ENCODE peak calls at places on chromosomes 3 and 15, in seven cellular contexts. U is prostate gland, X is ovary, G is OCI-LY7, E is Panc1, P is psoas muscle, Z is Peyer's patch. S is an unnamed sample.

GRCh38 chr3:171556133-171556532 is 95.9 kb upstream of the TNIK start:
- DNase-seq in U (no peak), X (no peak), G (no peak), E (no peak), P (no peak), Z (no peak), S (no peak)

GRCh38 chr15:80264031-80264430 is 12.0 kb upstream of the CTXND1 start:
- DNase-seq in U (no peak), X (no peak), G (no peak), E (no peak), P (no peak), Z (no peak), S (no peak)

GRCh38 chr15:33089878-33090757 is 104.4 kb downstream of the FMN1 start:
- DNase-seq in U (peak; percentile 47), X (no peak), G (no peak), E (no peak), P (no peak), Z (no peak), S (peak; percentile 86)

GRCh38 chr3:52227117-52227516 is 1.7 kb upstream of the TLR9 start:
- DNase-seq in U (no peak), X (no peak), G (no peak), E (no peak), P (no peak), Z (no peak), S (no peak)

GRCh38 chr3:107216711-107217110 is 160.5 kb upstream of the CCDC54 start:
- DNase-seq in U (no peak), X (peak; percentile 56), G (no peak), E (no peak), P (no peak), Z (no peak), S (no peak)

GRCh38 chr3:145259166-145259565 is 901.8 kb downstream of the PLOD2 start:
- DNase-seq in U (no peak), X (no peak), G (no peak), E (no peak), P (no peak), Z (no peak), S (no peak)

GRCh38 chr3:177410734-177411133 is 213.5 kb upstream of the TBL1XR1 start:
- DNase-seq in U (peak; percentile 59), X (no peak), G (peak; percentile 55), E (no peak), P (no peak), Z (no peak), S (no peak)

GRCh38 chr15:85047271-85047948 is 65.8 kb downstream of the PDE8A start:
- DNase-seq in U (no peak), X (peak; percentile 42), G (no peak), E (peak; percentile 70), P (no peak), Z (peak; percentile 59), S (peak; percentile 88)

GRCh38 chr15:71431345-71432336 is 316.4 kb downstream of the THSD4 start:
- DNase-seq in U (no peak), X (no peak), G (no peak), E (no peak), P (no peak), Z (no peak), S (no peak)

GRCh38 chr15:85329561-85330421 is 50.6 kb upstream of the AKAP13 start:
- DNase-seq in U (no peak), X (no peak), G (peak; percentile 95), E (peak; percentile 46), P (no peak), Z (peak; percentile 81), S (no peak)

GRCh38 chr3:12588039-12588673 is 31.3 kb downstream of the MKRN2 start:
- DNase-seq in U (no peak), X (no peak), G (no peak), E (no peak), P (no peak), Z (no peak), S (no peak)

GRCh38 chr15:25733036-25733855 is 129.9 kb downstream of the ATP10A start:
- DNase-seq in U (no peak), X (no peak), G (no peak), E (no peak), P (no peak), Z (no peak), S (no peak)

GRCh38 chr3:69715204-69715603 is 24.1 kb upstream of the MITF start:
- DNase-seq in U (no peak), X (no peak), G (no peak), E (no peak), P (no peak), Z (no peak), S (no peak)

GRCh38 chr15:89413877-89414276 is 79.3 kb upstream of the POLG start:
- DNase-seq in U (no peak), X (no peak), G (no peak), E (no peak), P (no peak), Z (no peak), S (no peak)

GRCh38 chr3:47578691-47579632 is at the start of gene CSPG5:
- DNase-seq in U (no peak), X (peak; percentile 53), G (no peak), E (no peak), P (peak; percentile 37), Z (no peak), S (no peak)

GRCh38 chr15:68256675-68257450 is 20.7 kb upstream of the FEM1B start:
- DNase-seq in U (peak; percentile 93), X (peak; percentile 94), G (peak; percentile 52), E (no peak), P (peak; percentile 95), Z (peak; percentile 92), S (no peak)

GRCh38 chr3:25288416-25288815 is 139.6 kb upstream of the RARB start:
- DNase-seq in U (no peak), X (no peak), G (no peak), E (no peak), P (no peak), Z (no peak), S (no peak)

GRCh38 chr3:115912372-115912771 is 289.1 kb downstream of the GAP43 start:
- DNase-seq in U (no peak), X (no peak), G (no peak), E (no peak), P (peak; percentile 21), Z (peak; percentile 46), S (no peak)

GRCh38 chr15:76190767-76191538 is 120.3 kb downstream of the ETFA start:
- DNase-seq in U (peak; percentile 88), X (peak; percentile 84), G (peak; percentile 78), E (no peak), P (peak; percentile 84), Z (peak; percentile 88), S (peak; percentile 38)
- H3K9me3 ChIP-seq in U (no peaks in the 10 kb centered on the region), X (no peaks in the 10 kb centered on the region), G (no peaks in the 10 kb centered on the region), E (no peaks in the 10 kb centered on the region), P (no peaks in the 10 kb centered on the region), Z (no peaks in the 10 kb centered on the region), S (no peaks in the 10 kb centered on the region)

GRCh38 chr3:56682458-56683121 is 475 bp downstream of the TASOR start:
- DNase-seq in U (peak; percentile 65), X (peak; percentile 83), G (peak; percentile 86), E (no peak), P (peak; percentile 73), Z (peak; percentile 87), S (peak; percentile 16)
- TF ChIP-seq CTCF in U (no peak), X (no peak), G (peak; percentile 8), E (no peak), P (no peak), Z (peak; percentile 12), S (no peak)

DNA sequence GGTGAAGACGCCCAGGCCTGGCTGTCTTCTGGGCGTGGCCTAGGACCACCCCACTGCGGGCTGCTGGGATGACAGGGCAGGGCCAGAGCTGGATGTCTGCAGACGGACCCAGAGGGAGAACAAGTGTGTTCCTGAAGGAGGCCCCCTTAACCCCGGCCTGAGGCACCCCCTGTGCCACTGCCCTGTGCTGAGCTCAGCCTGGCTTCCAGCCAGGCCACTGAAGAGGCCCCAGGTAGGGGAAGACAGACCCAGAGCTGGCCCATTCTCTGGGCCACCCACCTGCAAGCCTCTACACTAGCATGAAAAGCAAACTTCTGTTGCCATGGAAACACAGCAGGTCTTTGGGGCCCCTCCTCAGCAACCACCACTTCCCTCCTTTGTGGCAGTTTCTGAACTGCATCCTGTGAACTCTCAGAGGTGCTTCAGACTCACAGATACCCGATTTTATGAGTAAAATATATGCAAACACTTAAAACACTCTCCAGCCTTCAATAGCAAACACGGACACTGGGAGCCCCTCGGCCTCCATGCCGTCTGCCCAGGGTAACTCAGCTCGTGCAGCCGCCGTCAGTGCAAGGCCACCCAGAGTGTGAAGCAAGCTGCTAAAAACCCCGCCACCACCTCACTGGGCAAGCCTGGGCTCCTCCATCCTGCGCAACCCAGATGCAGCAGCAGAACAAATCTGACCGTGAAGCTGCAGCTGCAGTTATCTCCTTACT is 42.5 kb downstream of the CMTM6 start:
- DNase-seq in U (no peak), X (no peak), G (peak; percentile 94), E (no peak), P (no peak), Z (peak; percentile 86), S (no peak)
- H3K4me3 ChIP-seq in U (no peak overlapping the region), X (no peak overlapping the region), G (peak overlapping the region; percentile 51), E (no peak overlapping the region), P (no peak overlapping the region), Z (peak overlapping the region; percentile 19), S (no peak overlapping the region)

DNA sequence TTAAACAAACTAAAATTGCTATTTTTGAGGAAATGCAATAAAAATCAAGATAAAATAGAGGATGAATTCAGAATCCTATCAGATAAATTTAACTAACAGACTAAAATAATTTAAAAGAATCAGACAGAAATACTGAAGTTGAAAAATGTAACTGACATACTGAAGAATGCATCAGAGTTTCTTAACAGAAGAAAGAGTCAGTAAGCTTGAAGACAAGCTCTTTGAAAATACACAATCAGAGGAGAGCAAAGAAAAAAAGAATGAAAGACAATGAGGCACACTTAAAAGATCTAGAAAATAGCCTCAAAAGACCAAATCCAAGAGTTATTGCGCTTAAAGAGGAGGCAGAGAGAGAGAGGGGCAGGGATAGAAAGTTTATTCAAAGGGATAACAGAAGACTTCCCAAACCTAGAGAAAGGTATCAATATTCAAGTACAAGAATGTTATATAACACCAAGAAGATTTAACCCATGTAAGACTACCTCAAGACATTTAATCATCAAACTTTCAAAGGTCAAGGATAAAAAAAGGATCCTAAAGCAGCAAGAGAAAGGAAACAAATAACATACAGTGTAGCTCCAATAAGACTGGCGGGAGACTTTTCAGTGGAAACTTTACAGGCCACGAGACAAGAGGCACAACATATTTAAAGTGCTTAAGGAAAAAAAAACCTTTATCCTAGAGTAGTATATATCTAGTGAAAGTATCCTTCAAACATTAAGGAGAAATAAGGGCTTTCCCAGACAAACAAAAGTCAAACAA is 24.7 kb downstream of the PEAK1 start:
- DNase-seq in U (no peak), X (no peak), G (no peak), E (no peak), P (no peak), Z (no peak), S (no peak)
- H3K9me3 ChIP-seq in U (no peaks in the 10 kb centered on the region), X (no peaks in the 10 kb centered on the region), G (peaks cover 41% of the 10 kb centered on the region), E (peaks cover 28% of the 10 kb centered on the region), P (peaks cover 33% of the 10 kb centered on the region), Z (no peaks in the 10 kb centered on the region), S (no peaks in the 10 kb centered on the region)

GRCh38 chr3:184117649-184118048 is 17.5 kb upstream of the EIF2B5 start:
- DNase-seq in U (no peak), X (no peak), G (peak; percentile 22), E (no peak), P (no peak), Z (no peak), S (no peak)
- TF ChIP-seq CTCF in U (no peak), X (no peak), G (peak; percentile 55), E (no peak), P (no peak), Z (no peak), S (no peak)